ENCODE peak calls at places on chromosome 19, in four cellular contexts. S is HepG2, V is GM12878, A is H1. G is an unnamed sample. For H3K9me3, the result is how much of the 10 kb centered on the place peaks cover.

GRCh38 chr19:48836089-48837017 is at the start of gene HSD17B14:
- DNase-seq in V (no peak), A (peak), S (no peak), G (no peak)

GRCh38 chr19:751501-752341 is 809 bp downstream of the MISP start:
- DNase-seq in V (no peak), A (no peak), S (peak), G (no peak)

GRCh38 chr19:31385744-31386143 is 36.5 kb upstream of the TSHZ3 start:
- DNase-seq in A (no peak), S (no peak), V (no peak), G (no peak)

GRCh38 chr19:48330012-48330681 is 4.8 kb downstream of the EMP3 start:
- DNase-seq in S (no peak), V (peak), A (no peak), G (no peak)

GRCh38 chr19:16371540-16371986 is 46.9 kb downstream of the KLF2 start:
- DNase-seq in S (no peak), V (peak), A (no peak), G (no peak)

GRCh38 chr19:51366999-51367564 is 894 bp upstream of the ETFB start:
- DNase-seq in V (no peak), A (no peak), S (no peak), G (no peak)

GRCh38 chr19:7980168-7980567 is 25.3 kb downstream of the ELAVL1 start:
- DNase-seq in A (no peak), S (no peak), V (no peak), G (no peak)

GRCh38 chr19:2751438-2751830 is 11.6 kb upstream of the SLC39A3 start:
- DNase-seq in A (no peak), S (no peak), V (no peak), G (no peak)

GRCh38 chr19:18879579-18880373 is 16.2 kb downstream of the CERS1 start:
- DNase-seq in A (no peak), S (no peak), V (no peak), G (no peak)

GRCh38 chr19:6481541-6482342 is at the start of gene DENND1C:
- DNase-seq in V (peak), A (no peak), S (peak), G (no peak)

GRCh38 chr19:45800009-45800553 is 7.4 kb upstream of the DMWD start:
- DNase-seq in A (no peak), V (no peak), S (no peak), G (no peak)

GRCh38 chr19:10505583-10506229 is 2.5 kb upstream of the KEAP1 start:
- DNase-seq in S (peak), A (no peak), V (no peak), G (peak)

GRCh38 chr19:2602391-2603181 is 99.9 kb downstream of the GNG7 start:
- DNase-seq in A (no peak), V (no peak), S (no peak), G (peak)

GRCh38 chr19:8342316-8342683 is 762 bp downstream of the KANK3 start:
- DNase-seq in V (no peak), S (no peak), A (no peak), G (no peak)

GRCh38 chr19:43798546-43799409 is 3.5 kb downstream of the LYPD5 start:
- DNase-seq in S (no peak), V (no peak), A (no peak), G (no peak)

DNA sequence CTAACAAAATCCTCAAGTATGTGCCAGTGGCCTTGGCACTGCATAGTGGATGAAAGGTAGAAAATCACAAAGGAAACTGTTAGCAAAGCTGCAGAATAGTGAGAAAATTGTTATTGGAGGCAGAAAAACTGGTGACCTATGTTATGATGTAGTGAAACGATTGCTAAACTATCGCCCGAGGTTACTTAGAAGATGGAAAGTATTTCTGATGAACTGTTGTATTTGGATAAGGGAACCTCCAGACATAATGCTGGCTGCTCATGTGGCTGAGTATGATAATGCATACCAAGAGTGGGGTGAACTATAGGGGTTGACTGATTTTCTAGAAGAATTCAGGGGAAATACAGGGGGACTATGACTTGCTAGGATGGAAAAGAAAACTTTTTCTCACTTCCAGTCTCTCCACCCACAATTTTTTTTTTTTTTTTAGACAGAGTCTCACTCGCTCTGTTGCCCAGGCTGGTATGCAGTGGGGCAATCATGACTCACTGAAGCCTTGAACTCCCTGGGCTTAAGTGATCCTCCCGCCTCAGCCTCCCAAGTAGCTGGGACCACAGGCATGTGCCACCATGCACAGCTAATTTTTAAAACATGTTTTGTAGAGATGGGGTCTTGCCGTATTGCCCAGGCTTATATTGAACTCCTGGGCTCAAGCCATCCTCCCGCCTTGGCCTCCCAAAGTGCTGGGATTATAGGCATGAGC is 4.4 kb upstream of the EID2 start:
- DNase-seq in V (no peak), S (no peak), A (no peak), G (no peak)
- TF ChIP-seq ZNF274 in V (no peak), S (no peak), A (no peak), G (no peak)

GRCh38 chr19:4371898-4372629 is 28.3 kb downstream of the SH3GL1 start:
- DNase-seq in S (no peak), V (no peak), A (no peak), G (no peak)

GRCh38 chr19:4374451-4375163 is 25.7 kb downstream of the SH3GL1 start:
- DNase-seq in A (no peak), V (no peak), S (peak), G (no peak)

GRCh38 chr19:4375164-4375619 is 25.2 kb downstream of the SH3GL1 start:
- DNase-seq in V (no peak), S (peak), A (peak), G (no peak)

GRCh38 chr19:4372630-4373367 is 27.5 kb downstream of the SH3GL1 start:
- DNase-seq in A (no peak), V (no peak), S (no peak), G (no peak)

DNA sequence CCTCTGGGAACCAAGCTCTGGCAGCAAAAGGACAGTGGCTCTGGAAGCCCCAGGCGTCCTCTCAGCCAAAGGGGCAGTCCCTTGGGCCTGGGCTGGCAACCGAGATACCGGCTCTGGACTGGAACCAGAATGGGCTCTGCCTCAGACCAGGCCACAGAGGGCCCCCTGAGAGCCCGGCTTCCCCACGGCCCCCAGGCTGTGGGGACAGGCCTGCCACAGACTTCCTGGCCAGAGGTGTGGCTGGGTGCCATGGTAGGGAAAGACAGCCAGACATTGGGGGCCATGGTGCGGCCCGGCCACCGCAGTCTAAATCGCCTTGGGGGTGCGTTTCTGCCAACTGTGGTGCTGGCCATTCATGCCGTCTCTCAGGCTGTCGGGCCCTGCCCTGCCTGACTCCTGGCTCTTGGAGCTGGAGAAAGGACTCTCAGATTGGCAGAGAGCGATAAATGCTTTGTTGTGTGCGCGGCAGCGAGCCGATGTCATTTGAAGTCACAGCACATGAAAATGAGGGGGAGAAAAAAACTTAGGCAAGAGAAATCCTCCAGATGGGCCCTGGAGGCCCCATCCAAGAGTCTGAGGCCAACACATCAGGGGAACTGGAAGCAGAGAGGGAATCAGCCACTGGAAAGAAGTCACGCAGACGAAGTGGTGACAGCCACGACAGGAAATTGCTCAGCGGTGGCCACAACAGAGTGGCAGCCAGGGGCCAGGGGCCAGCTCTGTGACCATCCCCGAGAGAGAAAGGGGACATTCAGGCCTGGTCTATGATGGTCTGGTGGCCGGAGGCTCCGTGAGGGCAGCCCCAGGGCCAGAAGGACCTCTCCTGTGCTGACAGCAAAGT is 26.5 kb downstream of the SH3GL1 start:
- DNase-seq in A (no peak), V (no peak), S (no peak), G (no peak)
- TF ChIP-seq SUZ12 in A (no peak), V (no peak), S (no peak), G (no peak)

GRCh38 chr19:34964598-34964997 is 569 bp upstream of the ZNF792 start:
- DNase-seq in A (no peak), V (no peak), S (no peak), G (no peak)
- H3K9me3 ChIP-seq in A (under half), V (under half), S (under half), G (under half)

DNA sequence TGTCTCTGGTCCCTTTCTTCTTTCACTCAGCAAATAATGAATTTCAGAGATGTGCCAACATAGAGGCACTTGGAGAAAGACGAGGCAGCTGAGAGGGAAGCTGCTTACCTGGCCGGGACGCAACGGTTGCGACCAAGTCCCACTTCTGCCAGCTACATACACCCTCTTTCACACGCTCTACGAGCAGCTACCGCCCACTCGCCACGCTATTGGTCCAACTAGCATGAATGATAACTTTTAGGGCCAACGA is 773 bp upstream of the CNOT3 start:
- DNase-seq in A (no peak), V (no peak), S (no peak), G (no peak)
- TF ChIP-seq ZNF274 in A (no peak), V (no peak), S (no peak), G (no peak)

DNA sequence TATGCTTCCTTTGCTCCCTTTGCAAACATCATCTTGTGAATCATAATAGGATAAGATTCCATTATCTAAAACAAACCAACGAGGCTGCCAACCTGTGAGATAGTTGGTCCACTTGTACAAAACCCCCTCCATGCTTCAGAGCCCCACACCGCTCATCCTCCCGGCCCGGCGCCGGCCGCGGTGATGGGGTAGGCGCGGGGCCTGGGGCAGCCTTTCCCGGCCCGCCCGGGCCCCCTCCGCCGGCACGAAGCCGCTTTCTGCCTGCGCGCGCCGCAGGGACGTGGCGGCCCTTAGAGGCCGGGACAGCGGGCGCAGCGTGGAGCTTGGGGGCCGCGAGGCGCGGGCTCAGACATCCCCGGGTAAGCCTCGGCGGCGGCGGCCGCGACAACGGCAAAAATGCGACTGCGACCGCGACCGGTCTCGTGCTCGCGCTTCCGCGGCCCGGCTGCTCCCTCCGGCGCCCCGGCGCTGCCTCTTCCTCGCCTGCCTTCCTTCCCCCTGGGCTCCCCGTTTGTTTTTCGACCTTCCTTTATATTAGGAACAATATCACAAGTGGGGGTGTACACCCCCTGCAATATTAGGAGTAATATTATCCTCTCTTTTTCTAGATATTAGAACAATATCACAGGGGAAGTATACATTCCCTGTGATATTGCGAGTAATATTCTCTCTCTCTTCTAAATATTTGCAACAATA is 54.0 kb upstream of the CEACAM21 start:
- DNase-seq in A (no peak), V (no peak), S (no peak), G (no peak)
- TF ChIP-seq SUZ12 in A (no peak), V (no peak), S (no peak), G (peak)

GRCh38 chr19:37128821-37129177 is 43.7 kb downstream of the ZNF585A start:
- DNase-seq in V (no peak), S (no peak), A (no peak), G (no peak)

DNA sequence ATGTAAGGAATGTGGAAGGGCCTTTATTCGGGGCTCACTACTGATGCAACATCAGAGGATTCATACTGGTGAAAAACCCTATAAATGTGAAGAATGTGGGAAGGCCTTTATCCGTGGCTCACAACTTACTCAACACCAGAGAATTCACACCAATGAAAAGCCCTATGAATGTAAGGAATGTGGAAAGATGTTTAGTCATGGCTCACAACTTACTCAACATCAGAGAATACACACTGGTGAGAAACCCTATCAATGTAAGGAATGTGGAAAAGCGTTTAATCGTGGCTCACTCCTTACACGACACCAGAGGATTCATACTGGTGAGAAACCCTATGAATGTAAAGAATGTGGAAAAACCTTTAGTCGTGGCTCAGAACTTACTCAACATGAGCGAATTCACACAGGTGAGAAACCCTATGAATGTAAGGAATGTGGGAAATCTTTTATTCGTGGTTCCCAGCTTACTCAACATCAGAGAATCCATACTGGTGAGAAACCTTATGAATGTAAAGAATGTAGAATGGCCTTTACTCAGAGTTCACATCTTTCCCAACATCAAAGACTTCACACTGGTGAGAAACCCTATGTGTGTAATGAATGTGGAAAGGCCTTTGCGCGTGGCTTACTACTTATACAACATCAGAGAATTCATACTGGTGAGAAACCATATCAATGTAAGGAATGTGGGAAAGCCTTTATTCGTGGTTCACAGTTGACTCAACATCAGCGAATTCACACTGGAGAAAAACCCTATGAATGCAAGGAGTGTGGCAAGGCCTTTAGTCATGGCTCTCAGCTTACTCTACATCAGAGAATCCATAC is 44.3 kb downstream of the ZNF585A start:
- DNase-seq in V (no peak), A (no peak), S (no peak), G (no peak)
- H3K9me3 ChIP-seq in V (under half), A (half or more), S (half or more), G (half or more)

GRCh38 chr19:3902317-3902973 is 22.0 kb downstream of the ATCAY start:
- DNase-seq in A (no peak), V (no peak), S (no peak), G (no peak)

GRCh38 chr19:3898426-3898825 is 17.9 kb downstream of the ATCAY start:
- DNase-seq in V (no peak), A (no peak), S (no peak), G (no peak)

GRCh38 chr19:3895788-3896187 is 15.3 kb downstream of the ATCAY start:
- DNase-seq in A (no peak), V (no peak), S (no peak), G (no peak)

GRCh38 chr19:3897936-3898335 is 17.5 kb downstream of the ATCAY start:
- DNase-seq in A (no peak), V (no peak), S (no peak), G (no peak)

DNA sequence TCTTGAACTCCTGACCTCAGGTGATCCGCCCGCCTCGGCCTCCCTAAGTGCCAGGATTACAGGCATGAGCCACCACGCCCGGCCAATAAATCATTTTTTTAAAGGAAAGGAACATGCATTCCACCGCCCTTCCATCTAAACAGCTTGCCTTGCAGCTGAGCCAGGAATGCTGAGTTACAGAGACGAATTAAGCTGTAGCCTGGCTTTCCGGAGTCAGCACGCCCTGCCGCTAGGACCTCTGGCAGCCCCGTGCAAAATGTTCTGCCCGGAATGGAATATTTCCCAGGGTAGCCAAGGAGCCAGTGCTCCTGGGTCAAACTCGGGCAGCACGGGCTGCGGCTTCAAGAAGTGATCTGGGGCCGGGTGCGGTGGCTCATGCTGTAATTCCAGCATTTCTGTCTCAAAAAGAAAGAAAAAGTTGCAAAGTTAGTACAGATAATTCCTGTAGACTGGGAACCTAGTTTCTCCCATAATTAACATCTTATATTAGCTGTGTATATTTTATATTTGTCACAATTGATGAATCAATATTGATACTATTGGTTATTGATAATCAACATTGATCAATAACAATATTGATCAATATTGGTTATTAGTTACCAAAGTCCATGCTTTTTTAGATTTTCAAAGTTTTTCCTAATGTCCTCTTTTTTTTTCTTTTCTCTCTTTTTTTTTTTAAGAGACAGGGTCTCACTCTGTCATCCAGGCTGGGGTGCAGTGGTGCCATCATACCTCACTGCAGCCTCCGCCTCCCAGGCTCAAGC is 19.2 kb downstream of the ATCAY start:
- DNase-seq in A (no peak), V (no peak), S (no peak), G (no peak)
- TF ChIP-seq ZNF274 in A (no peak), V (no peak), S (no peak), G (no peak)

G was measured in NT2/D1.